ENCODE peak calls at places on chromosomes 5 and 9, in nine cellular contexts. U is left lung, X is IMR-90, O is HepG2, S is HL-60, J is neural progenitor cell, I is A549, E is cardiac muscle cell, Z is BE2C. Q is an unnamed sample.
A peak's percentile ranks its signal among the peaks of the same experiment; 100 is the strongest.

GRCh38 chr9:114080195-114080772 is 2.2 kb upstream of the AMBP start:
- DNase-seq in E (no peak), U (no peak), S (no peak), J (no peak), X (no peak), I (no peak), Z (no peak), O (no peak), Q (no peak)

GRCh38 chr5:66906021-66906420 is 290.6 kb downstream of the CD180 start:
- DNase-seq in O (no peak), Z (no peak), X (no peak), I (no peak), J (no peak), U (no peak), E (no peak), S (no peak), Q (no peak)

GRCh38 chr9:92406506-92406905 is 2.1 kb upstream of the OGN start:
- DNase-seq in X (no peak), Z (no peak), I (no peak), S (peak; percentile 3), E (no peak), U (peak; percentile 65), J (no peak), O (no peak), Q (no peak)

GRCh38 chr9:137019891-137020683 is 8.0 kb downstream of the ABCA2 start:
- DNase-seq in Z (no peak), S (no peak), I (no peak), E (no peak), U (no peak), O (no peak), X (no peak), J (no peak), Q (no peak)

GRCh38 chr5:100520348-100520747 is 14.8 kb upstream of the FAM174A start:
- DNase-seq in O (no peak), X (no peak), I (peak; percentile 4), J (peak; percentile 19), E (no peak), Z (peak; percentile 12), S (no peak), U (no peak), Q (no peak)

GRCh38 chr5:78327761-78328510 is 32.5 kb upstream of the SCAMP1 start:
- DNase-seq in O (no peak), E (no peak), Z (no peak), X (no peak), I (no peak), U (no peak), J (no peak), S (no peak), Q (no peak)

GRCh38 chr5:141003791-141004601 is 37.7 kb downstream of the PCDHAC2 start:
- DNase-seq in U (peak; percentile 82), X (no peak), J (peak; percentile 47), S (no peak), E (peak; percentile 13), Z (peak; percentile 72), I (peak; percentile 88), O (no peak), Q (no peak)

GRCh38 chr5:95786821-95787408 is 35.6 kb downstream of the GLRX start:
- DNase-seq in O (no peak), Z (no peak), I (no peak), S (no peak), X (peak; percentile 75), J (no peak), E (no peak), U (no peak), Q (peak; percentile 59)

GRCh38 chr9:128121924-128122808 is 5.4 kb downstream of the PTGES2 start:
- DNase-seq in I (no peak), U (no peak), J (no peak), S (no peak), X (no peak), O (no peak), E (no peak), Z (no peak), Q (no peak)

GRCh38 chr9:88322906-88323566 is 65.2 kb upstream of the SPIN1 start:
- DNase-seq in S (peak; percentile 31), E (no peak), U (no peak), Z (no peak), J (no peak), I (no peak), O (no peak), X (peak; percentile 29), Q (no peak)

GRCh38 chr5:10563940-10564837 is at the start of gene ANKRD33B:
- DNase-seq in O (peak; percentile 9), Z (peak; percentile 79), J (peak; percentile 90), X (peak; percentile 63), I (peak; percentile 77), U (peak; percentile 60), S (peak; percentile 80), E (peak; percentile 88), Q (peak; percentile 82)

GRCh38 chr9:135281661-135282000 is 194.2 kb downstream of the OLFM1 start:
- DNase-seq in J (no peak), U (no peak), E (no peak), I (no peak), S (no peak), X (no peak), Z (peak; percentile 60), O (no peak), Q (no peak)

GRCh38 chr5:153463806-153464205 is 26.7 kb upstream of the GRIA1 start:
- DNase-seq in O (no peak), X (peak; percentile 68), Z (no peak), I (no peak), S (no peak), J (peak; percentile 73), U (no peak), E (no peak), Q (peak; percentile 91)

GRCh38 chr5:152456815-152457443 is 51.9 kb upstream of the NMUR2 start:
- DNase-seq in I (no peak), O (no peak), X (no peak), S (no peak), E (no peak), U (no peak), J (no peak), Z (no peak), Q (no peak)

GRCh38 chr5:167726641-167727040 is 564.8 kb upstream of the WWC1 start:
- DNase-seq in S (no peak), U (no peak), Z (no peak), X (no peak), I (no peak), E (no peak), J (no peak), O (no peak), Q (no peak)

GRCh38 chr5:120538149-120538548 is 74.0 kb downstream of the PRR16 start:
- DNase-seq in Z (no peak), J (no peak), I (no peak), E (no peak), O (no peak), U (no peak), S (no peak), X (peak; percentile 90), Q (peak; percentile 63)

GRCh38 chr9:21965401-21965951 is 28.7 kb downstream of the CDKN2A start:
- DNase-seq in O (peak; percentile 45), X (peak; percentile 77), Z (peak; percentile 69), S (no peak), J (peak; percentile 89), I (no peak), U (peak; percentile 64), E (peak; percentile 79), Q (peak; percentile 79)

GRCh38 chr9:14346826-14347407 is 33.0 kb upstream of the NFIB start:
- DNase-seq in U (peak; percentile 37), E (no peak), J (peak; percentile 52), I (no peak), X (no peak), O (no peak), Z (no peak), S (no peak), Q (no peak)
- H3K4me3 ChIP-seq in U (peak overlapping the region; percentile 33), E (peak overlapping the region; percentile 37), J (peak overlapping the region; percentile 46), I (peak overlapping the region; percentile 55), X (no peak overlapping the region), O (no peak overlapping the region), Z (no peak overlapping the region), S (no peak overlapping the region), Q (no peak overlapping the region)

GRCh38 chr5:135835766-135836165 is 1.3 kb downstream of the SLC25A48 start:
- DNase-seq in U (no peak), J (no peak), O (no peak), X (no peak), Z (no peak), S (no peak), I (no peak), E (no peak), Q (no peak)

GRCh38 chr5:135834639-135835529 is at the start of gene SLC25A48:
- DNase-seq in U (peak; percentile 41), S (no peak), Z (peak; percentile 72), J (peak; percentile 93), I (peak; percentile 75), X (peak; percentile 16), E (peak; percentile 87), O (peak; percentile 52), Q (no peak)

GRCh38 chr5:135832941-135833340 is 1.5 kb upstream of the SLC25A48 start:
- DNase-seq in O (no peak), U (no peak), E (no peak), X (no peak), I (no peak), J (no peak), S (no peak), Z (no peak), Q (no peak)

GRCh38 chr5:135833521-135833920 is 942 bp upstream of the SLC25A48 start:
- DNase-seq in O (no peak), U (no peak), X (no peak), Z (no peak), J (no peak), I (no peak), S (no peak), E (no peak), Q (no peak)

DNA sequence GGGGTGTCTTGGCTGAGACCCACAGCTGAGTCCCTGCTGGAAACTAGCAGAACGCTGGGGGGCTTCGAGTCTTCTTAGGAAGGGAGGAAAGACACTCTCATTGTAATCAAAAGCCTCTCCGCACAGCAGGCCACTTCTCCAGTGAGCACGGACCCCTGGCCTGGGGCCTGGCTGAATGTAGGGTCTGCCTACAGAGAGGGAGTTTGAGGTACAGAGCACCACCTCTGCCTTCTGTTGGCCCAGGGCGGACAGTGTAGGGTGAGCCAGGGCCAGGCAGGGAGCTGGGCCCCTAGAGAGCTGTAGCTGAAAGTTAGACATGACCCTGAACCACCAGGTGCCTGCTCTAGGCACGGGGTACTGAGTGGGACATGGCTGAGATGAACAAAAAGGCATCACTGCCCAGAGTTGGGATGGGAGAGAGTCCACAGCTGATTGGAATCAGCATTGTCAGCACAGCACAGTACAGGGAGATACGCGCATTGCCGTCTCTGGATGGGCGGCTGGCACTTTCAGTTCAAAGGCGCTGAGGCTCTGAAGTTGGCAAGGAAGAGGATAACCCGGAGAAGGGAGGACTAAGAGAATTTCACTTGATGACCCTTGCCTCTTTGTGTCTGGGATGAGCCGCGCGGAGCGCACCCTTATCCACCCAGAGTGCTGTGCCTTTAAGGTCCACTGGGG is 363 bp upstream of the SLC25A48 start:
- DNase-seq in I (no peak), S (no peak), J (no peak), U (no peak), E (no peak), O (no peak), Z (no peak), X (no peak), Q (peak; percentile 23)
- TF ChIP-seq CTCF in I (no peak), S (no peak), J (no peak), U (peak; percentile 47), E (no peak), O (no peak), Z (peak; percentile 73), X (no peak), Q (peak; percentile 59)

GRCh38 chr9:95008151-95008771 is 281.8 kb downstream of the AOPEP start:
- DNase-seq in X (no peak), Z (peak; percentile 47), I (peak; percentile 84), S (no peak), E (no peak), J (no peak), O (peak; percentile 86), U (no peak), Q (no peak)
- H3K4me3 ChIP-seq in X (peak overlapping the region; percentile 9), Z (peak overlapping the region; percentile 91), I (peak overlapping the region; percentile 87), S (no peak overlapping the region), E (no peak overlapping the region), J (no peak overlapping the region), O (peak overlapping the region; percentile 83), U (peak overlapping the region; percentile 26), Q (peak overlapping the region; percentile 64)

GRCh38 chr5:34652916-34653315 is 3.2 kb upstream of the RAI14 start:
- DNase-seq in S (no peak), E (no peak), O (no peak), J (no peak), Z (no peak), X (peak; percentile 74), U (no peak), I (no peak), Q (peak; percentile 72)
- TF ChIP-seq CTCF in S (no peak), E (no peak), O (no peak), J (no peak), Z (no peak), X (no peak), U (no peak), I (no peak), Q (no peak)

Q was measured in foreskin fibroblast.